ENCODE peak calls at places on chromosomes 7 and 10, in six cellular contexts. T is fibroblast of lung; A is osteoblast; M is cardiac muscle cell; N is CD8-positive, alpha-beta T cell; K is brain microvascular endothelial cell. H is an unnamed sample. For H3K27me3 and H3K36me3, the result is how much of the 10 kb centered on the place peaks cover.

GRCh38 chr10:110566472-110567200 is 859 bp upstream of the SMC3 start:
- DNase-seq in T (no peak), A (no peak), M (no peak), N (no peak), K (no peak), H (no peak)

GRCh38 chr10:80454526-80455460 is 683 bp downstream of the TSPAN14 start:
- DNase-seq in T (peak), A (peak), M (no peak), N (no peak), K (no peak), H (no peak)

GRCh38 chr7:68470836-68471235 is 1127.4 kb upstream of the AUTS2 start:
- DNase-seq in T (no peak), A (no peak), M (no peak), N (no peak), K (no peak), H (no peak)

GRCh38 chr7:70856889-70857511 is 274.9 kb upstream of the GALNT17 start:
- DNase-seq in T (peak), A (peak), M (peak), N (peak), K (peak), H (peak)

GRCh38 chr10:116255931-116256748 is 16.9 kb downstream of the GFRA1 start:
- DNase-seq in T (no peak), A (no peak), M (no peak), N (no peak), K (no peak), H (no peak)

GRCh38 chr7:139035588-139036353 is at the start of gene ZC3HAV1L:
- DNase-seq in T (peak), A (peak), M (peak), N (no peak), K (peak), H (peak)

GRCh38 chr7:142481548-142481947 is 223.7 kb upstream of the PRSS58 start:
- DNase-seq in T (peak), A (no peak), M (peak), N (no peak), K (peak), H (no peak)

GRCh38 chr7:149716932-149717307 is 56.5 kb downstream of the ZNF467 start:
- DNase-seq in T (no peak), A (peak), M (no peak), N (no peak), K (no peak), H (no peak)

GRCh38 chr7:155380221-155380861 is 77.6 kb upstream of the EN2 start:
- DNase-seq in T (peak), A (peak), M (peak), N (peak), K (peak), H (peak)

GRCh38 chr7:131424219-131424822 is 96.6 kb downstream of the MKLN1 start:
- DNase-seq in T (peak), A (no peak), M (peak), N (no peak), K (peak), H (no peak)

GRCh38 chr10:25934673-25935139 is 677 bp downstream of the MYO3A start:
- DNase-seq in T (no peak), A (peak), M (no peak), N (no peak), K (no peak), H (no peak)

GRCh38 chr7:1752771-1753562 is 82.9 kb downstream of the ELFN1 start:
- DNase-seq in T (no peak), A (peak), M (no peak), N (no peak), K (no peak), H (peak)

GRCh38 chr7:1755783-1756626 is 85.9 kb downstream of the ELFN1 start:
- DNase-seq in T (no peak), A (peak), M (no peak), N (no peak), K (no peak), H (no peak)

GRCh38 chr7:1757601-1758000 is 87.5 kb downstream of the ELFN1 start:
- DNase-seq in T (no peak), A (peak), M (no peak), N (no peak), K (no peak), H (no peak)

GRCh38 chr7:1753563-1753867 is 83.4 kb downstream of the ELFN1 start:
- DNase-seq in T (no peak), A (peak), M (no peak), N (no peak), K (no peak), H (peak)

DNA sequence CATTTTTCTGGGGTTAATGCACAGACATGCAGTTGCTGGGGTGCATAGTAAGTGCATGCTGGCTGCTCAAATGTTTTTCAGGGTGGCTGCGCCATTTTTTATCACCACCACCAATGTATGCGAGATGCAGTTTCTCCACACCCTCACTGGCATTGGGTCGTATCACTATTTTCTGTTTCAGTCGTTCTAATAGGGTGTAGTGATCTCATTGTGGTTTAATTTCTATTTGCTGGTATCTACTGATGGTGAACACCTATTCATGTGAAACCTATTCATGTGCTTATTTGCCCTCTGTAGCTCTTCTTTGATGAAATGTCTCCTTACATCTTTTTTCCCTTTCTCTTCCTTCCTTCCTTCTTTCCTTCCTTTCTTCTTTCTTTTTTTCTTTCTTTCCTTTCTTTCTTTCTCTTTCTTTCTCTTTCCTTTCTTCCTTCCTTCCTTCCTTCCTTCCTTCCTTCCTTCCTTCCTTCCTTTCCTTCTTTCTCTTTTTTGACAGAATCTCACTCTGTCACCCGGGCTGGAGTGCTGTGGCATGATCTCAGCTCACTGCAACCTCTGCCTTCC is 84.3 kb downstream of the ELFN1 start:
- DNase-seq in T (no peak), A (peak), M (no peak), N (no peak), K (no peak), H (no peak)
- H3K27me3 ChIP-seq in T (under half), A (under half), M (under half), N (under half), K (under half), H (under half)

DNA sequence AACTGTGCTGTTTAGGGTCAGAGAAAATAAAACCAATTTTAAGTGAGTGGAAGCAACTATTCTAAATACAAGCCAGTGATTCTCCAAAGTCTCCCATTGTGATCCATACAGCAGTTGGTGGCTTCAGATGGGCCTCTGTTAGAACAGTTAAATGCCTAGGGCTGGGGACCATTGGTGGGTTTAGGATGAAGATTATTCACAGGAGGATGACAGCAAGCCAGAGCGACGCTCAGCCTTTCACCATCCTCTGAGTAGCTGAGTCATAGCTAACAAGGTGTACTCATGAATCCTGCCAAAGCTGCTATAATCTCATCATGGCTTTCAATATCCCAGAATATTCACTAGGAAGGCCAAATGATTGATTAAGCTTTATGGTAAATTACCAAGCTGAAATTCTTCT is 39.6 kb downstream of the STARD3NL start:
- DNase-seq in T (no peak), A (no peak), M (no peak), N (no peak), K (no peak), H (no peak)
- H3K36me3 ChIP-seq in T (under half), A (half or more), M (under half), N (under half), K (under half), H (under half)

GRCh38 chr7:138000081-138000701 is 1.7 kb downstream of the CREB3L2 start:
- DNase-seq in T (peak), A (no peak), M (peak), N (no peak), K (peak), H (peak)
- H3K4me3 ChIP-seq in T (peak), A (peak), M (peak), N (no peak), K (peak), H (peak)

DNA sequence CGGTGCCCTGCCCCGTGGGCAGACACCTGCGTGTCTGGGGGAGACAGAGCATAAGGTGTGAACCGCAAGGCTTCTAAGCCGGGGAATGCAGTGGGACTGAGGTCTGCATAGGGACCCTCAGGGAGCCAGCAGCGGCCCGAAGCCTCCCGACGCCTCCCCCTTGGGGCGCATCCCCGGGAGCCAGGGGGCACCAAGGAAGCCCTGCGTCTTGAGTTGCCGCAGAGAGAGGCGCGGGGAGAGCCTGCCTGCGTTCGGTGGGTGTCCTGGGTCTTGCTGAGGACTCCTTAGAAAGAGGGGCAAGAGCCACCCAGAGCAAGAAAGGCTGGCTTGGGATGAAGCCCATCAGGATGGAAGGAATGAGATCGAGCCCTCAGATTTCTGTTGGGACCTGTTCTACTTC is 18.2 kb upstream of the UNCX start:
- DNase-seq in T (no peak), A (peak), M (no peak), N (no peak), K (no peak), H (no peak)
- H3K27me3 ChIP-seq in T (under half), A (under half), M (under half), N (under half), K (under half), H (under half)